ENCODE peak calls at places on chromosomes 4 and X, in six cellular contexts. S is SK-N-SH, Y is HepG2, A is K562, P is HCT116, X is GM12878. Z is an unnamed sample.

GRCh38 chrX:1531106-1531890 is 5.7 kb downstream of the P2RY8 start:
- DNase-seq in S (no peak), Y (no peak), A (no peak), P (no peak), X (no peak), Z (no peak)

GRCh38 chr4:176660561-176660960 is 132.2 kb downstream of the VEGFC start:
- DNase-seq in S (no peak), Y (no peak), A (no peak), P (no peak), X (no peak), Z (no peak)

GRCh38 chr4:133157460-133158160 is 8.5 kb downstream of the PCDH10 start:
- DNase-seq in S (no peak), Y (no peak), A (no peak), P (no peak), X (no peak), Z (no peak)

GRCh38 chr4:123547167-123547817 is 150.7 kb downstream of the SPRY1 start:
- DNase-seq in S (no peak), Y (no peak), A (peak), P (no peak), X (no peak), Z (no peak)

GRCh38 chrX:133415276-133416105 is at the start of gene GPC4:
- DNase-seq in S (peak), Y (no peak), A (no peak), P (peak), X (no peak), Z (no peak)

GRCh38 chrX:38661561-38661960 is 100.2 kb downstream of the TSPAN7 start:
- DNase-seq in S (no peak), Y (no peak), A (no peak), P (no peak), X (peak), Z (no peak)

GRCh38 chrX:53082773-53083616 is 828 bp downstream of the TSPYL2 start:
- DNase-seq in S (no peak), Y (no peak), A (no peak), P (no peak), X (no peak), Z (no peak)

GRCh38 chr4:175109933-175110332 is 191.8 kb downstream of the ADAM29 start:
- DNase-seq in S (no peak), Y (no peak), A (no peak), P (no peak), X (peak), Z (no peak)

DNA sequence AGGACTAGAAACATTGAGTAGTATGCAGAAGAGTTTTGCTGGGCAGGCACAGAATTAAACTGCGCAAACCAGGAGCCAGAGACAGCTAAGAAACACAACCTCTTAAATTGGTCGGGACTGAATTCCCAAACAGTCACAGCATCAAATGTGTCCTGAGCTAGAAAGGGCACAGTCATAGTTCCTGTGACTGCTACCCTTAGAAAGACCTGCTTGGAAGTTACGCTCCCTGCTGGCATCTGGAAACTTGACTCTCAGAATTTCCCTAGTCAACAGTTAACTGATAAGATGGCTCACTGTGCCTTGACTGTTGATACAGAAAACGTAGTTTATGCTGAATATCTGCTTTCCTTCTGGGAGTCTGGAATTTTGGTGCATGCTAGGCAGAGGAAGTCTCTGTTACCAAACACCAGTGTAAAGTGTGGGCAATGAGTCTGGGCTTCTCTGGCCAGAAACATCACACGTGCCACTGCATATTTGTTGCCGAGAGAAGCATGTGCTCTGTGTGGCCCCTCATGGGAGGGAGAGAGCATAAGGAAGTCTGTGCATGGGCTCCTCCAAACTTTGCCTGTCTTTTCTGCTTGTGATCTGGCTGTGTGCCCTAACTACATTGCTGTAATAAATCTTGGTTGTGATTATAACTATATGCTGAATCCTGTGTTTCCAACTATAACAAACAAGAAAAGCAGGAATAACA is 11.6 kb upstream of the EOLA2 start:
- DNase-seq in S (no peak), Y (no peak), A (no peak), P (no peak), X (no peak), Z (no peak)
- H3K9ac ChIP-seq in S (no peak), Y (no peak), A (no peak), P (no peak), X (no peak), Z (no peak)

DNA sequence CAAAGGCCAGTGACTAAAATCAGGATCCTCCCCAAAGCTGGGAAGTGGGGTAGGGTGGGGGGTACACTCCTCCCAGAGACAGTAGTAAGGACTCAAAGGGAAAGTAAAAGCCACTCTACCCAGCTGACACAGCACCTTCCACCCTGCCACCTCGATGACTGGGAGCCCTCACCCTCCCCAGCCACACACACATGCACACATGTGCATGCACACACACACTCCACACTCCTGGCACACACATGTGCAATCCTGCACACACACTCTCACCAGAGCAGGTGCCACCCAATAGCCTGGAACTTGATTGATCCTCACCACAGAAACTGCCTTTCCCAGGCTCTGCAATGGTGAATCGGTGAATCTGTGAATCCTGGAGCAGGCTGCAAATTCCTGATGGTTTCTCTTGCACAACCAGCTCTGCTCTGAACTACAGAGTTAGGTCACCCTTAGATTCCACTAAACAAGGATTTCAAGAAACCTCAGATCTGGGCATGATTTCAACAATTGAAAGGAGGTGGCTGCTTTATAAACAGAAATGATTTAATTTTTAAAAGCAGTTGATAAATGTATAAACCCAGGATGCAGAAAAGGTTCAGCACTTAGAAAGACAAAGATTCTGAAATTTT is 21.5 kb downstream of the AMOT start:
- DNase-seq in S (no peak), Y (no peak), A (no peak), P (no peak), X (no peak), Z (no peak)
- TF ChIP-seq YY1 in S (no peak), Y (no peak), A (no peak), P (no peak), X (no peak), Z (no peak)

GRCh38 chrX:10173331-10173900 is 16.6 kb downstream of the CLCN4 start:
- DNase-seq in S (no peak), Y (no peak), A (peak), P (no peak), X (no peak), Z (peak)
- H3K9ac ChIP-seq in S (no peak), Y (no peak), A (no peak), P (no peak), X (no peak), Z (peak)

DNA sequence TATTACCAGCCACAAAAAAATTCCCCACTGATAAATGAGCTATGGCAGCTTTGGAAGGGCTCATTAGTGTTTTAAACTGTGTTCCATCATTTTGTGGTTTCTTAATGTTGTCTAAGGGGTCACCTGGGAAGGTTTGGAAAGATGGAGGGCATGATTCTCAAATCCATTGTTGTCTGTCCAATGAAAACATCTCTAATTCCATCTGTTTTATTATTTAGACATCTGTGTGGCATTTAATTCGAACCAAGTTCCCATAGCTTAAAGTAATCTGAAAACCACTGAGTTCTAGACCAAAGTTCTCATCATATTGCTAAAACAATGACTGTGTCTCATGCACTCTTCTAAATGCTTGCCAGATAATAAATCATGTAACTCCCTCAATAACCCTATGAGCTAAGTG is 103.8 kb upstream of the PPP3CA start:
- DNase-seq in S (no peak), Y (no peak), A (no peak), P (no peak), X (no peak), Z (no peak)
- TF ChIP-seq YY1 in S (no peak), Y (no peak), A (no peak), P (no peak), X (no peak), Z (no peak)

Z was measured in NT2/D1.